ENCODE peak calls at places on chromosomes 12 and 14, in eight cellular contexts. A, D, B, J, Q, S, O and W are unnamed samples.

GRCh38 chr14:34433957-34434356 is 28.1 kb downstream of the SPTSSA start:
- DNase-seq in A (no peak), D (no peak), B (no peak), J (no peak), Q (no peak), S (no peak), O (no peak), W (no peak)

GRCh38 chr12:68791897-68792481 is 16.0 kb upstream of the MDM2 start:
- DNase-seq in A (no peak), D (no peak), B (no peak), J (no peak), Q (no peak), S (no peak), O (no peak), W (no peak)

GRCh38 chr12:110582286-110583136 is 607 bp downstream of the PPTC7 start:
- DNase-seq in A (peak), D (no peak), B (no peak), J (no peak), Q (no peak), S (no peak), O (peak), W (peak)

GRCh38 chr14:61217516-61217915 is 63.6 kb downstream of the TMEM30B start:
- DNase-seq in A (no peak), D (no peak), B (no peak), J (no peak), Q (no peak), S (no peak), O (no peak), W (no peak)

GRCh38 chr12:109446-109845 is 42.9 kb downstream of the IQSEC3 start:
- DNase-seq in A (no peak), D (no peak), B (no peak), J (no peak), Q (no peak), S (no peak), O (no peak), W (no peak)

GRCh38 chr14:59704054-59704453 is 127.4 kb upstream of the CCDC175 start:
- DNase-seq in A (no peak), D (no peak), B (no peak), J (no peak), Q (no peak), S (no peak), O (no peak), W (no peak)

GRCh38 chr14:98705826-98706225 is 566.2 kb downstream of the BCL11B start:
- DNase-seq in A (no peak), D (no peak), B (no peak), J (no peak), Q (no peak), S (no peak), O (no peak), W (no peak)

GRCh38 chr12:34397591-34398365 is 375.5 kb downstream of the ALG10 start:
- DNase-seq in A (peak), D (no peak), B (no peak), J (no peak), Q (no peak), S (no peak), O (no peak), W (no peak)

GRCh38 chr12:60398547-60398946 is 802.7 kb downstream of the SLC16A7 start:
- DNase-seq in A (no peak), D (no peak), B (no peak), J (no peak), Q (no peak), S (no peak), O (no peak), W (no peak)

GRCh38 chr14:81710232-81710845 is 176.7 kb upstream of the SEL1L start:
- DNase-seq in A (no peak), D (no peak), B (peak), J (peak), Q (peak), S (peak), O (no peak), W (peak)

GRCh38 chr14:37545174-37545573 is 49.9 kb downstream of the FOXA1 start:
- DNase-seq in A (no peak), D (no peak), B (no peak), J (no peak), Q (no peak), S (no peak), O (no peak), W (no peak)

GRCh38 chr12:26121841-26122680 is 2.8 kb downstream of the BHLHE41 start:
- DNase-seq in A (peak), D (no peak), B (no peak), J (no peak), Q (no peak), S (no peak), O (peak), W (peak)

GRCh38 chr12:99029502-99030271 is 384.6 kb downstream of the APAF1 start:
- DNase-seq in A (no peak), D (no peak), B (no peak), J (no peak), Q (no peak), S (no peak), O (no peak), W (no peak)

GRCh38 chr12:58889557-58889956 is 30.7 kb downstream of the LRIG3 start:
- DNase-seq in A (no peak), D (no peak), B (no peak), J (no peak), Q (no peak), S (no peak), O (no peak), W (no peak)

GRCh38 chr12:55755246-55755645 is 12.3 kb downstream of the GDF11 start:
- DNase-seq in A (no peak), D (no peak), B (no peak), J (no peak), Q (no peak), S (no peak), O (no peak), W (no peak)

GRCh38 chr12:114681149-114681849 is 2.7 kb downstream of the TBX3 start:
- DNase-seq in A (no peak), D (no peak), B (no peak), J (no peak), Q (no peak), S (no peak), O (no peak), W (peak)

GRCh38 chr12:1377681-1378080 is 216.7 kb downstream of the FBXL14 start:
- DNase-seq in A (no peak), D (no peak), B (no peak), J (peak), Q (no peak), S (no peak), O (no peak), W (no peak)

GRCh38 chr12:16612647-16613046 is 6.7 kb upstream of the LMO3 start:
- DNase-seq in A (no peak), D (no peak), B (no peak), J (no peak), Q (no peak), S (no peak), O (no peak), W (no peak)

GRCh38 chr14:103871596-103872480 is 24.5 kb upstream of the PPP1R13B start:
- DNase-seq in A (peak), D (no peak), B (peak), J (no peak), Q (no peak), S (peak), O (no peak), W (no peak)

GRCh38 chr12:49017764-49018281 is 753 bp downstream of the PRKAG1 start:
- DNase-seq in A (no peak), D (no peak), B (no peak), J (peak), Q (no peak), S (no peak), O (peak), W (peak)

GRCh38 chr14:25406818-25407217 is 356.9 kb upstream of the STXBP6 start:
- DNase-seq in A (peak), D (peak), B (no peak), J (peak), Q (no peak), S (no peak), O (peak), W (peak)

GRCh38 chr14:99731536-99732435 is 47.7 kb downstream of the CYP46A1 start:
- DNase-seq in A (no peak), D (no peak), B (no peak), J (no peak), Q (no peak), S (no peak), O (no peak), W (no peak)

GRCh38 chr12:92396647-92397258 is 251.1 kb upstream of the BTG1 start:
- DNase-seq in A (no peak), D (no peak), B (peak), J (no peak), Q (no peak), S (no peak), O (no peak), W (no peak)

GRCh38 chr12:14993537-14994266 is 20.9 kb downstream of the PDE6H start:
- DNase-seq in A (no peak), D (no peak), B (no peak), J (no peak), Q (no peak), S (no peak), O (no peak), W (no peak)

GRCh38 chr12:109291531-109292341 is 17.3 kb downstream of the FOXN4 start:
- DNase-seq in A (no peak), D (peak), B (no peak), J (no peak), Q (no peak), S (no peak), O (no peak), W (no peak)

GRCh38 chr12:106416273-106416672 is 58.7 kb downstream of the POLR3B start:
- DNase-seq in A (no peak), D (no peak), B (no peak), J (no peak), Q (no peak), S (no peak), O (no peak), W (no peak)

GRCh38 chr12:124441443-124442190 is 125.8 kb downstream of the NCOR2 start:
- DNase-seq in A (peak), D (no peak), B (no peak), J (no peak), Q (no peak), S (no peak), O (peak), W (no peak)

GRCh38 chr12:101044512-101045074 is 165.4 kb downstream of the SLC5A8 start:
- DNase-seq in A (no peak), D (no peak), B (no peak), J (no peak), Q (no peak), S (no peak), O (no peak), W (no peak)

GRCh38 chr12:111467862-111468245 is 62.1 kb downstream of the SH2B3 start:
- DNase-seq in A (no peak), D (no peak), B (no peak), J (no peak), Q (no peak), S (no peak), O (peak), W (no peak)

GRCh38 chr14:95141684-95142083 is 15.6 kb downstream of the DICER1 start:
- DNase-seq in A (no peak), D (no peak), B (no peak), J (no peak), Q (no peak), S (no peak), O (no peak), W (no peak)

GRCh38 chr12:75162845-75163244 is 46.8 kb downstream of the KCNC2 start:
- DNase-seq in A (no peak), D (no peak), B (no peak), J (no peak), Q (no peak), S (no peak), O (no peak), W (no peak)

GRCh38 chr14:51534623-51535022 is 117.1 kb upstream of the FRMD6 start:
- DNase-seq in A (no peak), D (no peak), B (no peak), J (peak), Q (peak), S (no peak), O (peak), W (no peak)

GRCh38 chr12:113246478-113247122 is 25.3 kb downstream of the TPCN1 start:
- DNase-seq in A (no peak), D (no peak), B (no peak), J (peak), Q (no peak), S (no peak), O (no peak), W (peak)

GRCh38 chr14:81172353-81172752 is 48.4 kb downstream of the GTF2A1 start:
- DNase-seq in A (no peak), D (no peak), B (no peak), J (no peak), Q (no peak), S (no peak), O (no peak), W (no peak)

GRCh38 chr14:97143456-97143855 is 346.3 kb downstream of the VRK1 start:
- DNase-seq in A (no peak), D (no peak), B (no peak), J (no peak), Q (no peak), S (no peak), O (no peak), W (no peak)

GRCh38 chr12:128381537-128381936 is 114.6 kb downstream of the TMEM132C start:
- DNase-seq in A (no peak), D (no peak), B (no peak), J (no peak), Q (no peak), S (no peak), O (no peak), W (no peak)
- TF ChIP-seq MAX in A (no peak), D (no peak), B (no peak), J (no peak), Q (no peak), S (no peak), O (no peak), W (no peak)

GRCh38 chr14:39069923-39070322 is 33.1 kb downstream of the SEC23A start:
- DNase-seq in A (no peak), D (no peak), B (no peak), J (no peak), Q (no peak), S (no peak), O (no peak), W (no peak)
- H3K4me3 ChIP-seq in A (no peak), D (no peak), B (no peak), J (no peak), Q (no peak), S (no peak), O (no peak), W (no peak)

GRCh38 chr12:7750350-7750749 is 3.2 kb upstream of the CLEC4C start:
- DNase-seq in A (no peak), D (no peak), B (no peak), J (no peak), Q (no peak), S (no peak), O (no peak), W (no peak)
- TF ChIP-seq MAX in A (no peak), D (no peak), B (no peak), J (no peak), Q (no peak), S (no peak), O (no peak), W (no peak)

DNA sequence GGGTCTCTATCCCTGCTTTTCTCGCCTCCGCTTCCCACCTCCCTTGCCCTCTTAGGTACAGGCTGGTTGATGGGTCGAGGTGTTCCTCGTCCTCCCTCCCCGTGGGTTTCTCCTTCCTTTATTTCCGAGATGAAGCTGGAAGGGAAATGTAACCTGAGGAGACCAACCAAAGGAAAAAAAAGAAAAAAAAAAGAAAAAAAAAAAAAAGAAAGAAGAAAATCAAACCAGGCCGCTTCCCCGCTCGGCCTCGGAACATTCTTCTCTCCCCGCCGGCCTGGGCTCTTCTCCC is 1.7 kb upstream of the NFATC4 start:
- DNase-seq in A (no peak), D (no peak), B (no peak), J (no peak), Q (no peak), S (no peak), O (no peak), W (no peak)
- H3K4me3 ChIP-seq in A (peak), D (peak), B (peak), J (peak), Q (peak), S (peak), O (no peak), W (peak)

DNA sequence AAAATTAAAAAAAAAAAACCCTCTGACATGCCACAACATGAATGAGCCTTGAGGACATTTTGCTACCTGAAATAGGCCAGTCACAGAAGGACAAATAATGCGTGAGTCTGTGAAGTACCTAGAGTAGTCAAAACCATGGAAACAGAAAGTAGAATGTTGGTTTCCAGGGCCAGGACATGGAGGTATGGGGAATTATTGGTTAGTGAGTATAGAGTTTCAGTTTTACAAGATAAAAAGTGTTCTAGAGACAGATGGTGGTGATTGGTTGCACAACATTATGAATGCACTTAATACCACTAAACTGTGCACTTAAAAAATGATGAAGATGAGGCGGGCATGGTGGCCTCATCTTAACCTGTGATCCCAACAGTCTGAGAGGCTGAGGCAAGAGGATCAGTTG is 47.6 kb upstream of the ZFP36L1 start:
- DNase-seq in A (no peak), D (no peak), B (no peak), J (no peak), Q (no peak), S (no peak), O (no peak), W (no peak)
- TF ChIP-seq MAX in A (no peak), D (no peak), B (no peak), J (no peak), Q (no peak), S (no peak), O (no peak), W (no peak)